ENCODE peak calls at places on chromosomes 11 and 22, in four cellular contexts. W, B, E and Q are unnamed samples.

GRCh38 chr11:23991140-23991539 is 505.7 kb upstream of the LUZP2 start:
- DNase-seq in W (no peak), B (no peak), E (no peak), Q (no peak)

GRCh38 chr11:32960553-32961164 is 55.0 kb upstream of the DEPDC7 start:
- DNase-seq in W (no peak), B (peak; percentile 14), E (no peak), Q (no peak)

GRCh38 chr22:32780726-32781310 is 20.7 kb upstream of the TIMP3 start:
- DNase-seq in W (no peak), B (no peak), E (no peak), Q (no peak)

GRCh38 chr11:45805305-45806071 is 539 bp downstream of the SLC35C1 start:
- DNase-seq in W (no peak), B (no peak), E (no peak), Q (peak; percentile 66)

GRCh38 chr11:115501895-115502589 is 2.2 kb downstream of the CADM1 start:
- DNase-seq in W (no peak), B (peak; percentile 79), E (no peak), Q (no peak)

GRCh38 chr11:88179966-88180629 is 4.9 kb upstream of the RAB38 start:
- DNase-seq in W (no peak), B (no peak), E (no peak), Q (no peak)

GRCh38 chr11:10897150-10897549 is 39.3 kb upstream of the ZBED5 start:
- DNase-seq in W (no peak), B (no peak), E (no peak), Q (no peak)

GRCh38 chr11:10584071-10584501 is 15.6 kb upstream of the LYVE1 start:
- DNase-seq in W (no peak), B (no peak), E (no peak), Q (no peak)

GRCh38 chr22:49169074-49169744 is 658.5 kb downstream of the BRD1 start:
- DNase-seq in W (no peak), B (no peak), E (no peak), Q (no peak)

GRCh38 chr11:71302911-71303310 is 50.5 kb upstream of the SHANK2 start:
- DNase-seq in W (no peak), B (no peak), E (no peak), Q (no peak)